ENCODE peak calls at places on chromosomes 1 and 21, in six cellular contexts. M, O, Q, P, U and G are unnamed samples.

GRCh38 chr1:211775208-211775607 is 55.4 kb downstream of the LPGAT1 start:
- DNase-seq in U (no peak), O (no peak), P (no peak), M (no peak), Q (no peak), G (no peak)

GRCh38 chr1:56638248-56638647 is 6.9 kb upstream of the PRKAA2 start:
- DNase-seq in O (no peak), M (no peak), Q (peak; percentile 32), P (no peak), U (no peak), G (no peak)

GRCh38 chr1:119227446-119227845 is 87.0 kb upstream of the WARS2 start:
- DNase-seq in O (no peak), P (no peak), M (no peak), Q (no peak), U (peak; percentile 9), G (no peak)

GRCh38 chr1:155218854-155219591 is 10.5 kb downstream of the MTX1 start:
- DNase-seq in U (peak; percentile 78), Q (peak; percentile 80), O (peak; percentile 57), P (no peak), M (peak; percentile 30), G (no peak)

GRCh38 chr1:115252585-115252984 is 85.5 kb downstream of the NGF start:
- DNase-seq in Q (no peak), M (no peak), P (no peak), U (no peak), O (no peak), G (no peak)

GRCh38 chr1:234961468-234962339 is 166.9 kb downstream of the TOMM20 start:
- DNase-seq in Q (peak; percentile 62), M (peak; percentile 51), O (peak; percentile 66), U (peak; percentile 94), P (no peak), G (no peak)

GRCh38 chr1:14267991-14268390 is 330.5 kb upstream of the KAZN start:
- DNase-seq in P (no peak), Q (no peak), O (no peak), U (no peak), M (no peak), G (no peak)

GRCh38 chr1:110084226-110085078 is 14.0 kb upstream of the ALX3 start:
- DNase-seq in O (no peak), M (peak; percentile 62), Q (no peak), U (peak; percentile 48), P (peak; percentile 46), G (no peak)

GRCh38 chr1:22048351-22049192 is 3.9 kb upstream of the CDC42 start:
- DNase-seq in U (peak; percentile 44), P (peak; percentile 48), O (no peak), Q (no peak), M (peak; percentile 68), G (no peak)

GRCh38 chr1:53499257-53500183 is 40.3 kb downstream of the DMRTB1 start:
- DNase-seq in O (no peak), U (no peak), P (no peak), M (no peak), Q (no peak), G (no peak)

GRCh38 chr1:201488817-201489581 is 17.9 kb downstream of the CSRP1 start:
- DNase-seq in O (peak; percentile 96), M (no peak), Q (no peak), P (no peak), U (peak; percentile 91), G (no peak)

GRCh38 chr1:119141020-119141424 is 569 bp upstream of the WARS2 start:
- DNase-seq in M (peak; percentile 72), O (peak; percentile 64), U (peak; percentile 36), P (peak; percentile 53), Q (peak; percentile 31), G (no peak)

GRCh38 chr1:153655333-153655732 is 3.2 kb upstream of the SNAPIN start:
- DNase-seq in P (no peak), Q (no peak), O (no peak), U (no peak), M (no peak), G (no peak)

GRCh38 chr1:235054961-235055360 is 73.7 kb downstream of the TOMM20 start:
- DNase-seq in Q (no peak), P (no peak), O (no peak), U (no peak), M (no peak), G (no peak)

GRCh38 chr1:39816431-39817090 is 27.9 kb upstream of the BMP8B start:
- DNase-seq in P (peak; percentile 39), U (peak; percentile 69), O (peak; percentile 87), M (peak; percentile 73), Q (peak; percentile 59), G (peak; percentile 38)

GRCh38 chr1:86502721-86503430 is 34.1 kb downstream of the CLCA1 start:
- DNase-seq in Q (peak; percentile 21), O (no peak), M (peak; percentile 19), P (no peak), U (peak; percentile 19), G (no peak)

GRCh38 chr21:14646893-14647292 is 100.8 kb upstream of the SAMSN1 start:
- DNase-seq in U (no peak), M (no peak), P (no peak), O (no peak), Q (no peak), G (no peak)

GRCh38 chr1:60989745-60990718 is 92.3 kb upstream of the NFIA start:
- DNase-seq in U (peak; percentile 91), P (no peak), Q (peak; percentile 46), O (peak; percentile 88), M (no peak), G (no peak)

GRCh38 chr1:59692591-59692990 is 122.2 kb upstream of the HOOK1 start:
- DNase-seq in P (no peak), Q (peak; percentile 63), U (peak; percentile 94), O (peak; percentile 6), M (no peak), G (no peak)

GRCh38 chr1:111463029-111463683 is 10.6 kb upstream of the C1orf162 start:
- DNase-seq in U (peak; percentile 42), M (no peak), O (peak; percentile 38), P (no peak), Q (peak; percentile 3), G (no peak)

GRCh38 chr21:42522271-42522670 is 8.6 kb downstream of the SLC37A1 start:
- DNase-seq in O (no peak), P (no peak), Q (no peak), M (no peak), U (no peak), G (no peak)

GRCh38 chr1:39489567-39490239 is 1.7 kb upstream of the BMP8A start:
- DNase-seq in U (no peak), M (no peak), P (no peak), Q (no peak), O (no peak), G (no peak)

GRCh38 chr1:243264718-243265117 is 8.9 kb downstream of the SDCCAG8 start:
- DNase-seq in P (no peak), U (peak; percentile 78), O (peak; percentile 95), M (no peak), Q (no peak), G (no peak)

GRCh38 chr21:31326478-31327247 is 17.4 kb downstream of the TIAM1 start:
- DNase-seq in P (peak; percentile 69), U (peak; percentile 35), O (peak; percentile 18), M (peak; percentile 81), Q (no peak), G (peak; percentile 56)

GRCh38 chr1:171366099-171366498 is 52.1 kb downstream of the FMO4 start:
- DNase-seq in M (no peak), Q (no peak), U (peak; percentile 73), P (no peak), O (no peak), G (no peak)

GRCh38 chr1:16903054-16903453 is 7.3 kb downstream of the RNU1-2 start:
- DNase-seq in U (peak; percentile 53), O (peak; percentile 62), Q (peak; percentile 39), P (no peak), M (peak; percentile 41), G (no peak)

GRCh38 chr21:29406385-29406784 is 107.7 kb downstream of the BACH1 start:
- DNase-seq in M (no peak), U (peak; percentile 24), Q (no peak), O (no peak), P (no peak), G (no peak)

GRCh38 chr1:244074559-244075171 is 23.6 kb downstream of the ZBTB18 start:
- DNase-seq in Q (no peak), U (no peak), O (no peak), P (peak; percentile 52), M (peak; percentile 71), G (peak; percentile 38)

GRCh38 chr1:112698366-112699310 is 8.3 kb downstream of the RHOC start:
- DNase-seq in M (no peak), P (no peak), Q (peak; percentile 76), O (no peak), U (no peak), G (no peak)

GRCh38 chr1:1073743-1074587 is at the start of gene RNF223:
- DNase-seq in O (no peak), U (no peak), M (no peak), P (no peak), Q (peak; percentile 63), G (no peak)

GRCh38 chr1:99646885-99647284 is 972 bp downstream of the PALMD start:
- DNase-seq in O (no peak), Q (no peak), P (no peak), U (no peak), M (no peak), G (no peak)

GRCh38 chr1:24871306-24871901 is 58.7 kb downstream of the RUNX3 start:
- DNase-seq in O (no peak), P (no peak), U (no peak), M (peak; percentile 7), Q (no peak), G (no peak)

GRCh38 chr1:228512852-228513243 is 25.7 kb downstream of the RNF187 start:
- DNase-seq in M (no peak), U (no peak), P (no peak), O (no peak), Q (no peak), G (no peak)

GRCh38 chr21:19123053-19123452 is 719.5 kb upstream of the TMPRSS15 start:
- DNase-seq in U (no peak), M (no peak), Q (peak; percentile 55), O (no peak), P (no peak), G (no peak)